ENCODE peak calls at places on chromosomes 6 and 20, in seven cellular contexts. One of them, this sample, is unnamed.
A peak's percentile ranks its signal among the peaks of the same experiment; 100 is the strongest.

GRCh38 chr20:4817230-4817671 is 95.5 kb downstream of the PRND start:
- DNase-seq in colonic mucosa: no peak
- DNase-seq in HL-60: no peak
- DNase-seq in pancreas: no peak
- DNase-seq in PC-3: peak; percentile 84
- DNase-seq in heart right ventricle: no peak
- DNase-seq in adrenal gland: no peak
- DNase-seq in this sample: no peak

GRCh38 chr20:14495066-14495465 is 157.7 kb upstream of the FLRT3 start:
- DNase-seq in colonic mucosa: no peak
- DNase-seq in HL-60: no peak
- DNase-seq in pancreas: no peak
- DNase-seq in PC-3: peak; percentile 12
- DNase-seq in heart right ventricle: no peak
- DNase-seq in adrenal gland: no peak
- DNase-seq in this sample: no peak

GRCh38 chr6:41064841-41065240 is 7.3 kb downstream of the OARD1 start:
- DNase-seq in colonic mucosa: peak; percentile 54
- DNase-seq in HL-60: no peak
- DNase-seq in pancreas: no peak
- DNase-seq in PC-3: no peak
- DNase-seq in heart right ventricle: no peak
- DNase-seq in adrenal gland: no peak
- DNase-seq in this sample: peak; percentile 95

GRCh38 chr20:44384423-44385027 is 29.0 kb downstream of the HNF4A start:
- DNase-seq in colonic mucosa: peak; percentile 93
- DNase-seq in HL-60: peak; percentile 21
- DNase-seq in pancreas: peak; percentile 97
- DNase-seq in PC-3: peak; percentile 87
- DNase-seq in heart right ventricle: peak; percentile 72
- DNase-seq in adrenal gland: peak; percentile 83
- DNase-seq in this sample: peak; percentile 73

GRCh38 chr20:46770330-46771194 is 61.1 kb downstream of the SLC2A10 start:
- DNase-seq in colonic mucosa: no peak
- DNase-seq in HL-60: no peak
- DNase-seq in pancreas: no peak
- DNase-seq in PC-3: peak; percentile 51
- DNase-seq in heart right ventricle: no peak
- DNase-seq in adrenal gland: no peak
- DNase-seq in this sample: no peak

GRCh38 chr6:108589244-108589730 is 28.6 kb downstream of the FOXO3 start:
- DNase-seq in colonic mucosa: peak; percentile 89
- DNase-seq in HL-60: no peak
- DNase-seq in pancreas: peak; percentile 59
- DNase-seq in PC-3: peak; percentile 47
- DNase-seq in heart right ventricle: peak; percentile 62
- DNase-seq in adrenal gland: peak; percentile 61
- DNase-seq in this sample: peak; percentile 88

GRCh38 chr20:41032243-41032642 is 3.6 kb downstream of the TOP1 start:
- DNase-seq in colonic mucosa: no peak
- DNase-seq in HL-60: no peak
- DNase-seq in pancreas: no peak
- DNase-seq in PC-3: no peak
- DNase-seq in heart right ventricle: no peak
- DNase-seq in adrenal gland: no peak
- DNase-seq in this sample: no peak

GRCh38 chr6:56843476-56844349 is 111.2 kb upstream of the BEND6 start:
- DNase-seq in colonic mucosa: peak; percentile 62
- DNase-seq in HL-60: peak; percentile 28
- DNase-seq in pancreas: peak; percentile 75
- DNase-seq in PC-3: peak; percentile 89
- DNase-seq in heart right ventricle: peak; percentile 67
- DNase-seq in adrenal gland: peak; percentile 74
- DNase-seq in this sample: peak; percentile 8

GRCh38 chr20:61045876-61046585 is 206.0 kb upstream of the CDH4 start:
- DNase-seq in colonic mucosa: no peak
- DNase-seq in HL-60: no peak
- DNase-seq in pancreas: no peak
- DNase-seq in PC-3: no peak
- DNase-seq in heart right ventricle: no peak
- DNase-seq in adrenal gland: no peak
- DNase-seq in this sample: no peak

GRCh38 chr6:25229671-25230321 is 49.4 kb upstream of the CARMIL1 start:
- DNase-seq in colonic mucosa: no peak
- DNase-seq in HL-60: no peak
- DNase-seq in pancreas: no peak
- DNase-seq in PC-3: peak; percentile 74
- DNase-seq in heart right ventricle: no peak
- DNase-seq in adrenal gland: no peak
- DNase-seq in this sample: no peak

GRCh38 chr6:127812985-127813681 is 87.7 kb downstream of the THEMIS start:
- DNase-seq in colonic mucosa: no peak
- DNase-seq in HL-60: no peak
- DNase-seq in pancreas: no peak
- DNase-seq in PC-3: no peak
- DNase-seq in heart right ventricle: no peak
- DNase-seq in adrenal gland: no peak
- DNase-seq in this sample: no peak

GRCh38 chr20:8132632-8133587 is 844 bp downstream of the PLCB1 start:
- DNase-seq in colonic mucosa: peak; percentile 28
- DNase-seq in HL-60: no peak
- DNase-seq in pancreas: peak; percentile 85
- DNase-seq in PC-3: no peak
- DNase-seq in heart right ventricle: peak; percentile 24
- DNase-seq in adrenal gland: peak; percentile 56
- DNase-seq in this sample: no peak

GRCh38 chr6:39521826-39522377 is 199.4 kb upstream of the KCNK16 start:
- DNase-seq in colonic mucosa: no peak
- DNase-seq in HL-60: no peak
- DNase-seq in pancreas: no peak
- DNase-seq in PC-3: no peak
- DNase-seq in heart right ventricle: no peak
- DNase-seq in adrenal gland: no peak
- DNase-seq in this sample: no peak

GRCh38 chr6:20647585-20647984 is 113.3 kb downstream of the CDKAL1 start:
- DNase-seq in colonic mucosa: no peak
- DNase-seq in HL-60: no peak
- DNase-seq in pancreas: no peak
- DNase-seq in PC-3: no peak
- DNase-seq in heart right ventricle: no peak
- DNase-seq in adrenal gland: no peak
- DNase-seq in this sample: no peak

GRCh38 chr6:20632696-20633095 is 98.4 kb downstream of the CDKAL1 start:
- DNase-seq in colonic mucosa: no peak
- DNase-seq in HL-60: no peak
- DNase-seq in pancreas: no peak
- DNase-seq in PC-3: no peak
- DNase-seq in heart right ventricle: no peak
- DNase-seq in adrenal gland: no peak
- DNase-seq in this sample: no peak

GRCh38 chr20:41047975-41048305 is 19.3 kb downstream of the TOP1 start:
- DNase-seq in colonic mucosa: no peak
- DNase-seq in HL-60: no peak
- DNase-seq in pancreas: no peak
- DNase-seq in PC-3: peak; percentile 38
- DNase-seq in heart right ventricle: no peak
- DNase-seq in adrenal gland: no peak
- DNase-seq in this sample: peak; percentile 79

GRCh38 chr20:2713285-2713684 is 20.7 kb downstream of the EBF4 start:
- DNase-seq in colonic mucosa: no peak
- DNase-seq in HL-60: no peak
- DNase-seq in pancreas: no peak
- DNase-seq in PC-3: peak; percentile 46
- DNase-seq in heart right ventricle: no peak
- DNase-seq in adrenal gland: no peak
- DNase-seq in this sample: peak; percentile 28

GRCh38 chr6:97842536-97842935 is 559.5 kb upstream of the MMS22L start:
- DNase-seq in colonic mucosa: no peak
- DNase-seq in HL-60: no peak
- DNase-seq in pancreas: no peak
- DNase-seq in PC-3: no peak
- DNase-seq in heart right ventricle: no peak
- DNase-seq in adrenal gland: no peak
- DNase-seq in this sample: no peak

GRCh38 chr6:156875062-156875461 is 97.9 kb downstream of the ARID1B start:
- DNase-seq in colonic mucosa: no peak
- DNase-seq in HL-60: no peak
- DNase-seq in pancreas: no peak
- DNase-seq in PC-3: no peak
- DNase-seq in heart right ventricle: no peak
- DNase-seq in adrenal gland: no peak
- DNase-seq in this sample: no peak

GRCh38 chr6:11773013-11773412 is 5.6 kb downstream of the ADTRP start:
- DNase-seq in colonic mucosa: no peak
- DNase-seq in HL-60: no peak
- DNase-seq in pancreas: no peak
- DNase-seq in PC-3: no peak
- DNase-seq in heart right ventricle: no peak
- DNase-seq in adrenal gland: no peak
- DNase-seq in this sample: no peak

GRCh38 chr6:48074368-48074767 is 36.6 kb downstream of the PTCHD4 start:
- DNase-seq in colonic mucosa: no peak
- DNase-seq in HL-60: no peak
- DNase-seq in pancreas: no peak
- DNase-seq in PC-3: no peak
- DNase-seq in heart right ventricle: no peak
- DNase-seq in adrenal gland: no peak
- DNase-seq in this sample: no peak

GRCh38 chr20:54221996-54222890 is 14.4 kb downstream of the PFDN4 start:
- DNase-seq in colonic mucosa: no peak
- DNase-seq in HL-60: no peak
- DNase-seq in pancreas: no peak
- DNase-seq in PC-3: no peak
- DNase-seq in heart right ventricle: no peak
- DNase-seq in adrenal gland: no peak
- DNase-seq in this sample: no peak

GRCh38 chr20:48689388-48689787 is 138.4 kb downstream of the PREX1 start:
- DNase-seq in colonic mucosa: no peak
- DNase-seq in HL-60: no peak
- DNase-seq in pancreas: no peak
- DNase-seq in PC-3: no peak
- DNase-seq in heart right ventricle: no peak
- DNase-seq in adrenal gland: no peak
- DNase-seq in this sample: no peak

GRCh38 chr20:23366384-23366783 is 4.4 kb downstream of the GZF1 start:
- DNase-seq in colonic mucosa: no peak
- DNase-seq in HL-60: no peak
- DNase-seq in pancreas: no peak
- DNase-seq in PC-3: no peak
- DNase-seq in heart right ventricle: no peak
- DNase-seq in adrenal gland: no peak
- DNase-seq in this sample: peak; percentile 5

GRCh38 chr6:22716721-22717120 is 147.4 kb downstream of the HDGFL1 start:
- DNase-seq in colonic mucosa: peak; percentile 34
- DNase-seq in HL-60: no peak
- DNase-seq in pancreas: no peak
- DNase-seq in PC-3: no peak
- DNase-seq in heart right ventricle: no peak
- DNase-seq in adrenal gland: no peak
- DNase-seq in this sample: peak; percentile 17

GRCh38 chr6:44127186-44128019 is at the start of the genes MRPL14 and TMEM63B:
- DNase-seq in colonic mucosa: peak; percentile 88
- DNase-seq in HL-60: peak; percentile 77
- DNase-seq in pancreas: peak; percentile 99
- DNase-seq in PC-3: peak; percentile 92
- DNase-seq in heart right ventricle: peak; percentile 88
- DNase-seq in adrenal gland: peak; percentile 86
- DNase-seq in this sample: peak; percentile 87

GRCh38 chr20:62475819-62476073 is at the start of gene GATA5:
- DNase-seq in colonic mucosa: no peak
- DNase-seq in HL-60: no peak
- DNase-seq in pancreas: no peak
- DNase-seq in PC-3: no peak
- DNase-seq in heart right ventricle: no peak
- DNase-seq in adrenal gland: no peak
- DNase-seq in this sample: no peak
- H3K4me3 ChIP-seq in colonic mucosa: no peak within 1 kb of the TSS
- H3K4me3 ChIP-seq in HL-60: no peak within 1 kb of the TSS
- H3K4me3 ChIP-seq in pancreas: no peak within 1 kb of the TSS
- H3K4me3 ChIP-seq in PC-3: peak within 1 kb of the TSS; percentile 23
- H3K4me3 ChIP-seq in heart right ventricle: peak within 1 kb of the TSS; percentile 28
- H3K4me3 ChIP-seq in adrenal gland: no peak within 1 kb of the TSS
- H3K4me3 ChIP-seq in this sample: peak within 1 kb of the TSS; percentile 91

GRCh38 chr6:137823826-137824501 is 43.1 kb upstream of the TNFAIP3 start:
- DNase-seq in colonic mucosa: peak; percentile 21
- DNase-seq in HL-60: no peak
- DNase-seq in pancreas: no peak
- DNase-seq in PC-3: no peak
- DNase-seq in heart right ventricle: peak; percentile 29
- DNase-seq in adrenal gland: no peak
- DNase-seq in this sample: peak; percentile 52
- H3K27ac ChIP-seq in colonic mucosa: no peak overlapping the region
- H3K27ac ChIP-seq in HL-60: peak overlapping the region; percentile 28
- H3K27ac ChIP-seq in pancreas: no peak overlapping the region
- H3K27ac ChIP-seq in PC-3: no peak overlapping the region
- H3K27ac ChIP-seq in heart right ventricle: no peak overlapping the region
- H3K27ac ChIP-seq in adrenal gland: no peak overlapping the region
- H3K27ac ChIP-seq in this sample: peak overlapping the region; percentile 58

GRCh38 chr6:6738922-6739717 is 150.6 kb downstream of the LY86 start:
- DNase-seq in colonic mucosa: no peak
- DNase-seq in HL-60: no peak
- DNase-seq in pancreas: no peak
- DNase-seq in PC-3: no peak
- DNase-seq in heart right ventricle: no peak
- DNase-seq in adrenal gland: no peak
- DNase-seq in this sample: no peak

GRCh38 chr6:6738108-6738507 is 149.6 kb downstream of the LY86 start:
- DNase-seq in colonic mucosa: no peak
- DNase-seq in HL-60: no peak
- DNase-seq in pancreas: no peak
- DNase-seq in PC-3: no peak
- DNase-seq in heart right ventricle: no peak
- DNase-seq in adrenal gland: no peak
- DNase-seq in this sample: no peak

GRCh38 chr6:6734463-6735455 is 146.2 kb downstream of the LY86 start:
- DNase-seq in colonic mucosa: no peak
- DNase-seq in HL-60: no peak
- DNase-seq in pancreas: no peak
- DNase-seq in PC-3: peak; percentile 53
- DNase-seq in heart right ventricle: no peak
- DNase-seq in adrenal gland: no peak
- DNase-seq in this sample: peak; percentile 47

GRCh38 chr6:6737666-6738065 is 149.1 kb downstream of the LY86 start:
- DNase-seq in colonic mucosa: no peak
- DNase-seq in HL-60: no peak
- DNase-seq in pancreas: no peak
- DNase-seq in PC-3: no peak
- DNase-seq in heart right ventricle: no peak
- DNase-seq in adrenal gland: no peak
- DNase-seq in this sample: peak; percentile 63

GRCh38 chr6:6736753-6737654 is 148.5 kb downstream of the LY86 start:
- DNase-seq in colonic mucosa: peak; percentile 50
- DNase-seq in HL-60: no peak
- DNase-seq in pancreas: no peak
- DNase-seq in PC-3: no peak
- DNase-seq in heart right ventricle: peak; percentile 73
- DNase-seq in adrenal gland: peak; percentile 86
- DNase-seq in this sample: peak; percentile 96
- H3K4me3 ChIP-seq in colonic mucosa: no peak overlapping the region
- H3K4me3 ChIP-seq in HL-60: no peak overlapping the region
- H3K4me3 ChIP-seq in pancreas: no peak overlapping the region
- H3K4me3 ChIP-seq in PC-3: no peak overlapping the region
- H3K4me3 ChIP-seq in heart right ventricle: peak overlapping the region; percentile 4
- H3K4me3 ChIP-seq in adrenal gland: no peak overlapping the region
- H3K4me3 ChIP-seq in this sample: peak overlapping the region; percentile 11

GRCh38 chr6:84525907-84526306 is 238.5 kb downstream of the TBX18 start:
- DNase-seq in colonic mucosa: no peak
- DNase-seq in HL-60: no peak
- DNase-seq in pancreas: no peak
- DNase-seq in PC-3: no peak
- DNase-seq in heart right ventricle: no peak
- DNase-seq in adrenal gland: no peak
- DNase-seq in this sample: no peak
- H3K27ac ChIP-seq in colonic mucosa: no peak overlapping the region
- H3K27ac ChIP-seq in HL-60: no peak overlapping the region
- H3K27ac ChIP-seq in pancreas: no peak overlapping the region
- H3K27ac ChIP-seq in PC-3: no peak overlapping the region
- H3K27ac ChIP-seq in heart right ventricle: no peak overlapping the region
- H3K27ac ChIP-seq in adrenal gland: no peak overlapping the region
- H3K27ac ChIP-seq in this sample: no peak overlapping the region

This sample was measured in small intestine.